ENCODE peak calls at places on chromosome 1, in six cellular contexts. I is upper lobe of right lung, U is left lung, R is aorta, O is psoas muscle, S is AG04450. D is an unnamed sample. For H3K9me3, the result is how much of the 10 kb centered on the place peaks cover.

GRCh38 chr1:17510138-17510537 is 29.4 kb upstream of the ARHGEF10L start:
- DNase-seq in I (no peak), U (no peak), R (no peak), O (no peak), S (no peak), D (no peak)

GRCh38 chr1:66932291-66932690 is 7.5 kb downstream of the MIER1 start:
- DNase-seq in I (no peak), U (no peak), R (no peak), O (no peak), S (no peak), D (no peak)

GRCh38 chr1:204438628-204439027 is 27.0 kb upstream of the PPP1R15B start:
- DNase-seq in I (no peak), U (no peak), R (peak), O (peak), S (peak), D (no peak)

GRCh38 chr1:98086796-98087195 is 166.0 kb upstream of the DPYD start:
- DNase-seq in I (no peak), U (no peak), R (no peak), O (no peak), S (peak), D (no peak)

GRCh38 chr1:18923721-18924610 is 21.6 kb upstream of the ALDH4A1 start:
- DNase-seq in I (no peak), U (peak), R (no peak), O (peak), S (no peak), D (no peak)

GRCh38 chr1:59999746-60000145 is 73.2 kb upstream of the CYP2J2 start:
- DNase-seq in I (no peak), U (no peak), R (no peak), O (no peak), S (no peak), D (no peak)

GRCh38 chr1:231392380-231393131 is 29.5 kb downstream of the EGLN1 start:
- DNase-seq in I (no peak), U (no peak), R (no peak), O (no peak), S (no peak), D (no peak)

GRCh38 chr1:40855513-40855912 is 6.7 kb downstream of the CITED4 start:
- DNase-seq in I (no peak), U (no peak), R (no peak), O (no peak), S (no peak), D (no peak)

GRCh38 chr1:246690100-246690499 is 34.1 kb upstream of the SCCPDH start:
- DNase-seq in I (no peak), U (no peak), R (no peak), O (no peak), S (no peak), D (no peak)

GRCh38 chr1:54230507-54231339 is 30.8 kb downstream of the MRPL37 start:
- DNase-seq in I (no peak), U (no peak), R (no peak), O (no peak), S (no peak), D (no peak)

GRCh38 chr1:212771341-212771740 is 20.2 kb downstream of the NSL1 start:
- DNase-seq in I (no peak), U (no peak), R (no peak), O (no peak), S (no peak), D (no peak)

GRCh38 chr1:72285074-72285425 is 2.7 kb upstream of the NEGR1 start:
- DNase-seq in I (no peak), U (no peak), R (no peak), O (no peak), S (no peak), D (no peak)

GRCh38 chr1:7422966-7423365 is 348.1 kb upstream of the VAMP3 start:
- DNase-seq in I (peak), U (no peak), R (peak), O (no peak), S (no peak), D (no peak)

GRCh38 chr1:217373761-217374701 is 256.9 kb downstream of the GPATCH2 start:
- DNase-seq in I (no peak), U (no peak), R (no peak), O (no peak), S (no peak), D (no peak)

GRCh38 chr1:156625436-156626078 is 6.3 kb downstream of the HAPLN2 start:
- DNase-seq in I (peak), U (peak), R (peak), O (peak), S (no peak), D (peak)

GRCh38 chr1:247913786-247914185 is 6.3 kb upstream of the OR2T8 start:
- DNase-seq in I (no peak), U (no peak), R (no peak), O (no peak), S (no peak), D (no peak)
- H3K9me3 ChIP-seq in I (under half), U (under half), R (under half), O (under half), S (under half), D (under half)

DNA sequence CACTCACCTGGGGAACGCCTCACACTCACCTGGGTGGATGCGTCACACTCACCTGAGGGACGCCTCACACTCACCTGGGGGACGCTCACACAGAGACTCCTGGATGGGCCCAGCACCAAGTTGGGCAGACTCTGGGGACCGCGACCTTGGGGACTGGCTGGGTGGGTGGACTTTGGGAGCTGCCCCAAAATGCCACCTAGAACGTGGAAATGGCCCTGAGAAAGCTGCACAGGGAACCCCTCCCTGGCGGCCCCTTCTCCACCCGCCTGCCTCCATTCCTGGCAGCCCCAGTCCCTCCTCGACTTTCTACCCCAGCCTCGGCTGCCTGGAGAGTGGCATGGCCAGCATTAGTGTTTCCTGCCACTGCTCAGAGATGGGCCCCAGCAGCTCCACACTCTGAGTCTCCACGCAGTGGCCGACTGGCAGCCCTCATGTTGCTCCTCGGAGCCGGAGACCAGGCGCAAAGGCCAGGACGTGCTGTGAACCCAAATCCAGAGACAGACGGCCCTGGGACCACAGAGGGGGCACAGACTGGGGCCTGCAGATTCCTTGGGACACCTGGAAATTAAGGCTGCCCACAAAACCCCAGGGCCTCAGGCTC is 46.5 kb upstream of the ACTRT2 start:
- DNase-seq in I (peak), U (no peak), R (no peak), O (no peak), S (no peak), D (no peak)
- H3K9me3 ChIP-seq in I (under half), U (under half), R (under half), O (under half), S (half or more), D (under half)

GRCh38 chr1:49627781-49628180 is 396.0 kb downstream of the AGBL4 start:
- DNase-seq in I (no peak), U (no peak), R (no peak), O (no peak), S (no peak), D (no peak)

GRCh38 chr1:49626474-49626873 is 397.3 kb downstream of the AGBL4 start:
- DNase-seq in I (no peak), U (no peak), R (no peak), O (no peak), S (no peak), D (no peak)

DNA sequence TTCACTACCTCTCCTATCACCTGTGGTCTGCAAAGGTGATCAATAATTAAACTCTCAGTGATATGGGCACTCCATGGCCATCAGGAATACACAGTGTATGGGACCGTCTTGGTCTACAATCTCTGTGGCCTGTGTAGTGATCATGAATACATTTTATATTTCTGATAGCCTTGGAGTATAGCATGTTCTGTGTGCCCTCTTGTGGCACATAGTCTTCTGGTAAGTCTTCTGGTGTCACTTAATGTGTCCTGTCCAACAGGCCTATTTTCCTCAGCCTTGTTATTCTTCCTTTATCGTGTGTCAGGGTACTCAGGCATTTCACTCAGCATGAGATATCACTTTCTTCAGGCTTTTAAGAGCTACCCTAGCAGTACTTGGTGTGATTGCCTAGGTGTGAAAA is 393.6 kb downstream of the AGBL4 start:
- DNase-seq in I (no peak), U (no peak), R (no peak), O (no peak), S (no peak), D (no peak)
- H3K9me3 ChIP-seq in I (under half), U (under half), R (under half), O (under half), S (under half), D (under half)

GRCh38 chr1:152519876-152520275 is 5.6 kb downstream of the CRCT1 start:
- DNase-seq in I (no peak), U (no peak), R (no peak), O (no peak), S (no peak), D (no peak)

GRCh38 chr1:152520561-152521090 is 6.3 kb downstream of the CRCT1 start:
- DNase-seq in I (no peak), U (no peak), R (no peak), O (no peak), S (no peak), D (no peak)

GRCh38 chr1:152525080-152525641 is 10.9 kb downstream of the CRCT1 start:
- DNase-seq in I (no peak), U (no peak), R (no peak), O (no peak), S (no peak), D (no peak)
- H3K9me3 ChIP-seq in I (under half), U (under half), R (under half), O (under half), S (under half), D (under half)

GRCh38 chr1:50416150-50416527 is 7.1 kb downstream of the DMRTA2 start:
- DNase-seq in I (no peak), U (no peak), R (no peak), O (no peak), S (no peak), D (no peak)
- H3K9me3 ChIP-seq in I (under half), U (under half), R (under half), O (under half), S (under half), D (under half)